ENCODE peak calls at places on chromosome 12, in eight cellular contexts. C is cardiac fibroblast; A is AG04449; S is prostate gland; H is aorta; L is stimulated activated CD8-positive, alpha-beta memory T cell treated with anti-CD3 and anti-CD28 coated beads, Interleukin-7, amount 100 ng/mL, for 1 hour; N is suprapubic skin; D is sciatic nerve. E is an unnamed sample.

GRCh38 chr12:943051-943450 is 6.4 kb downstream of the RAD52 start:
- DNase-seq in C (no peak), S (no peak), D (no peak), N (no peak), A (no peak), L (no peak), H (no peak), E (no peak)

GRCh38 chr12:52228366-52228765 is 4.7 kb upstream of the KRT7 start:
- DNase-seq in N (no peak), H (no peak), D (no peak), C (no peak), L (no peak), A (no peak), S (no peak), E (no peak)

GRCh38 chr12:102638777-102639176 is 158.4 kb upstream of the IGF1 start:
- DNase-seq in C (peak), L (no peak), S (no peak), D (no peak), H (no peak), A (no peak), N (no peak), E (no peak)

GRCh38 chr12:65685514-65685913 is 138.8 kb upstream of the HMGA2 start:
- DNase-seq in C (peak), L (no peak), D (no peak), H (no peak), S (no peak), A (no peak), N (no peak), E (no peak)

GRCh38 chr12:67394600-67394999 is 125.4 kb downstream of the CAND1 start:
- DNase-seq in D (peak), H (peak), A (no peak), S (peak), L (no peak), C (peak), N (no peak), E (peak)

GRCh38 chr12:116982721-116983502 is 72.2 kb downstream of the FBXW8 start:
- DNase-seq in S (no peak), L (no peak), C (peak), D (no peak), A (peak), N (no peak), H (no peak), E (no peak)

GRCh38 chr12:94560416-94561221 is 89.7 kb downstream of the TMCC3 start:
- DNase-seq in H (no peak), D (no peak), C (no peak), S (peak), L (no peak), A (no peak), N (no peak), E (peak)

GRCh38 chr12:20950248-20950647 is 139.7 kb downstream of the SLCO1B3 start:
- DNase-seq in H (no peak), L (no peak), D (no peak), C (peak), N (no peak), S (no peak), A (no peak), E (no peak)

GRCh38 chr12:1277905-1278304 is 286.9 kb downstream of the ERC1 start:
- DNase-seq in H (no peak), L (no peak), D (no peak), C (no peak), A (no peak), N (no peak), S (no peak), E (no peak)

GRCh38 chr12:69442894-69443293 is 27.3 kb upstream of the FRS2 start:
- DNase-seq in A (no peak), D (no peak), S (no peak), H (no peak), N (no peak), L (no peak), C (peak), E (no peak)

GRCh38 chr12:103269962-103270361 is 225.8 kb downstream of the C12orf42 start:
- DNase-seq in D (no peak), N (no peak), H (no peak), L (no peak), C (no peak), A (no peak), S (no peak), E (no peak)

GRCh38 chr12:58455146-58455545 is 465.2 kb downstream of the LRIG3 start:
- DNase-seq in S (no peak), H (no peak), D (no peak), A (no peak), N (no peak), L (no peak), C (no peak), E (no peak)

GRCh38 chr12:25135531-25136154 is 59.3 kb downstream of the DNAI7 start:
- DNase-seq in D (no peak), C (no peak), H (no peak), L (no peak), A (no peak), N (no peak), S (no peak), E (no peak)

GRCh38 chr12:6946033-6946919 is 2.5 kb downstream of the C12orf57 start:
- DNase-seq in S (peak), N (no peak), L (no peak), C (no peak), D (no peak), A (no peak), H (no peak), E (peak)

GRCh38 chr12:53097207-53097563 is 282 bp upstream of the IGFBP6 start:
- DNase-seq in C (peak), A (no peak), H (peak), L (no peak), S (no peak), D (no peak), N (no peak), E (no peak)

GRCh38 chr12:114799574-114800487 is 115.9 kb upstream of the TBX3 start:
- DNase-seq in S (peak), L (no peak), D (peak), H (no peak), N (no peak), C (peak), A (no peak), E (no peak)

GRCh38 chr12:124464830-124465229 is 102.6 kb downstream of the NCOR2 start:
- DNase-seq in L (no peak), A (no peak), C (no peak), N (no peak), D (no peak), H (no peak), S (no peak), E (no peak)

GRCh38 chr12:108313609-108314331 is 25.3 kb downstream of the CMKLR1 start:
- DNase-seq in L (no peak), D (no peak), N (no peak), S (no peak), H (no peak), C (no peak), A (no peak), E (peak)

GRCh38 chr12:49910331-49911212 is 6.9 kb upstream of the FAIM2 start:
- DNase-seq in H (peak), C (no peak), D (no peak), A (no peak), L (no peak), N (no peak), S (no peak), E (peak)

GRCh38 chr12:103130564-103130963 is 173.1 kb downstream of the ASCL1 start:
- DNase-seq in N (no peak), L (no peak), A (no peak), H (no peak), C (no peak), D (no peak), S (no peak), E (no peak)

GRCh38 chr12:79358716-79359341 is 331.9 kb downstream of the PAWR start:
- DNase-seq in N (no peak), S (no peak), A (no peak), L (no peak), C (no peak), D (no peak), H (no peak), E (no peak)

GRCh38 chr12:53096089-53096741 is 1.3 kb upstream of the IGFBP6 start:
- DNase-seq in N (peak), H (peak), C (peak), A (peak), D (peak), L (no peak), S (no peak), E (peak)

GRCh38 chr12:55736780-55737580 is 5.9 kb upstream of the GDF11 start:
- DNase-seq in A (no peak), D (peak), N (no peak), L (peak), S (peak), C (peak), H (peak), E (peak)

GRCh38 chr12:115840159-115840558 is 437.3 kb downstream of the MED13L start:
- DNase-seq in A (no peak), S (peak), C (no peak), D (no peak), L (no peak), N (no peak), H (no peak), E (no peak)

GRCh38 chr12:4379410-4379809 is at the start of gene FGF23:
- DNase-seq in S (no peak), D (no peak), N (no peak), C (peak), A (no peak), L (no peak), H (no peak), E (no peak)

GRCh38 chr12:106178582-106178981 is 39.8 kb upstream of the NUAK1 start:
- DNase-seq in H (no peak), A (no peak), N (no peak), D (no peak), L (no peak), C (no peak), S (no peak), E (no peak)

GRCh38 chr12:53481957-53482586 is 17.2 kb downstream of the MAP3K12 start:
- DNase-seq in L (no peak), A (no peak), D (peak), N (no peak), C (no peak), S (no peak), H (no peak), E (peak)

GRCh38 chr12:124976999-124977398 is 11.9 kb downstream of the DHX37 start:
- DNase-seq in N (no peak), C (no peak), S (no peak), D (no peak), L (no peak), H (no peak), A (no peak), E (no peak)

GRCh38 chr12:45235087-45236025 is 19.5 kb downstream of the ANO6 start:
- DNase-seq in N (no peak), C (peak), H (no peak), L (no peak), D (no peak), A (no peak), S (peak), E (no peak)

GRCh38 chr12:30661210-30661609 is 34.5 kb downstream of the IPO8 start:
- DNase-seq in A (no peak), L (no peak), N (no peak), S (no peak), C (no peak), H (no peak), D (no peak), E (no peak)

E was measured in posterior vena cava.